ENCODE peak calls at places on chromosome 13, in four cellular contexts. One of them, this sample, is unnamed.

GRCh38 chr13:28475916-28476725 is 18.8 kb downstream of the FLT1 start:
- DNase-seq in CD8-positive, alpha-beta T cell: no peak
- DNase-seq in effector memory CD4-positive, alpha-beta T cell: no peak
- DNase-seq in endodermal cell: no peak
- DNase-seq in this sample: no peak

GRCh38 chr13:65985632-65986031 is 1244.5 kb downstream of the PCDH9 start:
- DNase-seq in effector memory CD4-positive, alpha-beta T cell: no peak
- DNase-seq in CD8-positive, alpha-beta T cell: no peak
- DNase-seq in endodermal cell: peak; percentile 85
- DNase-seq in this sample: no peak

GRCh38 chr13:21058361-21058760 is 3.0 kb downstream of the LATS2 start:
- DNase-seq in effector memory CD4-positive, alpha-beta T cell: no peak
- DNase-seq in CD8-positive, alpha-beta T cell: no peak
- DNase-seq in endodermal cell: no peak
- DNase-seq in this sample: no peak

GRCh38 chr13:75645141-75645540 is 9.0 kb downstream of the LMO7 start:
- DNase-seq in endodermal cell: no peak
- DNase-seq in effector memory CD4-positive, alpha-beta T cell: no peak
- DNase-seq in CD8-positive, alpha-beta T cell: no peak
- DNase-seq in this sample: no peak

GRCh38 chr13:65789815-65790214 is 1440.3 kb downstream of the PCDH9 start:
- DNase-seq in effector memory CD4-positive, alpha-beta T cell: no peak
- DNase-seq in CD8-positive, alpha-beta T cell: no peak
- DNase-seq in endodermal cell: no peak
- DNase-seq in this sample: no peak

GRCh38 chr13:36919833-36920611 is at the start of gene SMAD9:
- DNase-seq in CD8-positive, alpha-beta T cell: no peak
- DNase-seq in endodermal cell: peak; percentile 85
- DNase-seq in effector memory CD4-positive, alpha-beta T cell: no peak
- DNase-seq in this sample: peak; percentile 91

GRCh38 chr13:76830805-76831204 is 55.4 kb downstream of the KCTD12 start:
- DNase-seq in endodermal cell: no peak
- DNase-seq in CD8-positive, alpha-beta T cell: no peak
- DNase-seq in effector memory CD4-positive, alpha-beta T cell: no peak
- DNase-seq in this sample: no peak

GRCh38 chr13:28147489-28147888 is 9.1 kb downstream of the PAN3 start:
- DNase-seq in effector memory CD4-positive, alpha-beta T cell: no peak
- DNase-seq in CD8-positive, alpha-beta T cell: no peak
- DNase-seq in endodermal cell: no peak
- DNase-seq in this sample: no peak

GRCh38 chr13:86445584-86446140 is 646.4 kb upstream of the SLITRK6 start:
- DNase-seq in endodermal cell: no peak
- DNase-seq in CD8-positive, alpha-beta T cell: no peak
- DNase-seq in effector memory CD4-positive, alpha-beta T cell: no peak
- DNase-seq in this sample: no peak

GRCh38 chr13:39414339-39414738 is 188.7 kb downstream of the LHFPL6 start:
- DNase-seq in effector memory CD4-positive, alpha-beta T cell: no peak
- DNase-seq in CD8-positive, alpha-beta T cell: no peak
- DNase-seq in endodermal cell: no peak
- DNase-seq in this sample: no peak

GRCh38 chr13:33751151-33751550 is 66.8 kb upstream of the RFC3 start:
- DNase-seq in CD8-positive, alpha-beta T cell: no peak
- DNase-seq in effector memory CD4-positive, alpha-beta T cell: no peak
- DNase-seq in endodermal cell: no peak
- DNase-seq in this sample: no peak

GRCh38 chr13:99959538-99960230 is 11.9 kb downstream of the ZIC5 start:
- DNase-seq in endodermal cell: peak; percentile 81
- DNase-seq in effector memory CD4-positive, alpha-beta T cell: no peak
- DNase-seq in CD8-positive, alpha-beta T cell: peak; percentile 49
- DNase-seq in this sample: no peak
- H3K27me3 ChIP-seq in endodermal cell: peaks cover 76% of the 10 kb centered on the region
- H3K27me3 ChIP-seq in effector memory CD4-positive, alpha-beta T cell: peaks cover 85% of the 10 kb centered on the region
- H3K27me3 ChIP-seq in CD8-positive, alpha-beta T cell: peaks cover 57% of the 10 kb centered on the region
- H3K27me3 ChIP-seq in this sample: peaks cover 99% of the 10 kb centered on the region

GRCh38 chr13:111118898-111119607 is 3.9 kb downstream of the ARHGEF7 start:
- DNase-seq in effector memory CD4-positive, alpha-beta T cell: no peak
- DNase-seq in CD8-positive, alpha-beta T cell: no peak
- DNase-seq in endodermal cell: no peak
- DNase-seq in this sample: no peak
- H3K27me3 ChIP-seq in effector memory CD4-positive, alpha-beta T cell: peaks cover 9% of the 10 kb centered on the region
- H3K27me3 ChIP-seq in CD8-positive, alpha-beta T cell: peaks cover 16% of the 10 kb centered on the region
- H3K27me3 ChIP-seq in endodermal cell: peaks cover 41% of the 10 kb centered on the region
- H3K27me3 ChIP-seq in this sample: peaks cover 6% of the 10 kb centered on the region

GRCh38 chr13:45747071-45747470 is 45.0 kb downstream of the CBY2 start:
- DNase-seq in CD8-positive, alpha-beta T cell: no peak
- DNase-seq in endodermal cell: no peak
- DNase-seq in effector memory CD4-positive, alpha-beta T cell: no peak
- DNase-seq in this sample: no peak
- H3K27me3 ChIP-seq in CD8-positive, alpha-beta T cell: no peaks in the 10 kb centered on the region
- H3K27me3 ChIP-seq in endodermal cell: peaks cover 5% of the 10 kb centered on the region
- H3K27me3 ChIP-seq in effector memory CD4-positive, alpha-beta T cell: no peaks in the 10 kb centered on the region
- H3K27me3 ChIP-seq in this sample: no peaks in the 10 kb centered on the region

GRCh38 chr13:73058432-73058740 is 419 bp upstream of the KLF5 start:
- DNase-seq in CD8-positive, alpha-beta T cell: no peak
- DNase-seq in effector memory CD4-positive, alpha-beta T cell: no peak
- DNase-seq in endodermal cell: no peak
- DNase-seq in this sample: no peak

GRCh38 chr13:73058741-73059459 is at the start of gene KLF5:
- DNase-seq in endodermal cell: peak; percentile 99
- DNase-seq in effector memory CD4-positive, alpha-beta T cell: peak; percentile 91
- DNase-seq in CD8-positive, alpha-beta T cell: peak; percentile 94
- DNase-seq in this sample: peak; percentile 99

GRCh38 chr13:73057284-73058025 is 1.4 kb upstream of the KLF5 start:
- DNase-seq in endodermal cell: no peak
- DNase-seq in CD8-positive, alpha-beta T cell: no peak
- DNase-seq in effector memory CD4-positive, alpha-beta T cell: no peak
- DNase-seq in this sample: no peak

GRCh38 chr13:73054712-73055111 is 4.1 kb upstream of the KLF5 start:
- DNase-seq in CD8-positive, alpha-beta T cell: no peak
- DNase-seq in effector memory CD4-positive, alpha-beta T cell: no peak
- DNase-seq in endodermal cell: no peak
- DNase-seq in this sample: no peak

DNA sequence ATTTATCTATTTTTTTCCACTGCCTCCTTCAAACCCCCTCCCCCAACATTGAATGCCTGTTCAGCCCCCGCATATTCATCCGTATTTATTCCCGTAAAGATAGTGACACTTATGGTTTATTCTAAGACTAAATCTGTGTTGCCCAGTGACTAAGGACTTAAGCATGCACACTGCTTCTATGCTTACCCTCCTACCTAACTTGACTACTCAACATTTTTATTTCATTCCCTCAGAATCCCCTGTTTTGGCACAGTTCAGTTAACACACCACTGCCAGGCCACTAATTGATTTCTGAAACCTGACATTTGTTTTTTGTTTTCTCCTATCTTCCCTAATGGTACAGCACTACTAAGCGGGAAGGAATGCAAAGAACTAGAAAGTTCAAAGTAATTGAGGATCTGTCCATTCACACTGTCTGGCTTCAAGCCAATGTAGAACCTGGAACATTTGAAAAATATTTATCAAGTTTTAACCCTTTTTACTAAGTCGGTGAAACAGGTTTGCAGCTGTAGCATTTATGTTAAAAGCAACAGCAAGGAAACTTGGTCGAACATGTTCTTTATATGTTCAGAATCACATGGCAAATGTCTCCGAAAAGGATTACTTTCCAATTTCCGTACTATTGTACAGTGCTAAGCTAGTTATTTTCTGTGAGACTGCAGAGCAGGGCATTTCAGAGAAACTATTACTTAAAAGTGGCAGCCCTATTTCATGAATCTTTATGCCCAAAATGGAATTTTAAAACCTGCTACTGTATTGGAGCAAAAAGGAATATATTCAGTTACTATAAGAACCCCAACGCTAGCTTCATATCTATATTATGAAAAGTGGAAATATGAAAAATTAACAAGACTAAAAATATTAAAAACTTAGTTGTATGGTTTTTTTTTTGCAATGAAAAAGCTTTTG is 2.5 kb upstream of the KLF5 start:
- DNase-seq in endodermal cell: no peak
- DNase-seq in effector memory CD4-positive, alpha-beta T cell: no peak
- DNase-seq in CD8-positive, alpha-beta T cell: no peak
- DNase-seq in this sample: no peak
- H3K27me3 ChIP-seq in endodermal cell: peaks cover 13% of the 10 kb centered on the region
- H3K27me3 ChIP-seq in effector memory CD4-positive, alpha-beta T cell: no peaks in the 10 kb centered on the region
- H3K27me3 ChIP-seq in CD8-positive, alpha-beta T cell: peaks cover 12% of the 10 kb centered on the region
- H3K27me3 ChIP-seq in this sample: peaks cover 26% of the 10 kb centered on the region